ENCODE peak calls at places on chromosome 5, in four cellular contexts. S is COR-L47, D is WERI-Rb-1, K is B cell. V is an unnamed sample.

GRCh38 chr5:171945066-171945465 is 61.4 kb downstream of the FBXW11 start:
- DNase-seq in S (no peak), D (no peak), K (no peak), V (no peak)

GRCh38 chr5:143316844-143317631 is 86.4 kb downstream of the NR3C1 start:
- DNase-seq in S (no peak), D (no peak), K (no peak), V (no peak)

GRCh38 chr5:143114481-143114880 is 289.0 kb downstream of the NR3C1 start:
- DNase-seq in S (no peak), D (no peak), K (no peak), V (no peak)

GRCh38 chr5:151047814-151048425 is 27.5 kb downstream of the GPX3 start:
- DNase-seq in S (peak), D (peak), K (no peak), V (no peak)

GRCh38 chr5:55564716-55565115 is 30.0 kb upstream of the PLPP1 start:
- DNase-seq in S (peak), D (peak), K (no peak), V (no peak)

GRCh38 chr5:38124321-38124720 is 134.0 kb upstream of the EGFLAM start:
- DNase-seq in S (no peak), D (no peak), K (no peak), V (no peak)

GRCh38 chr5:135239461-135240282 is 159.4 kb downstream of the MACROH2A1 start:
- DNase-seq in S (no peak), D (peak), K (peak), V (no peak)

GRCh38 chr5:57566914-57567313 is 84.3 kb upstream of the ACTBL2 start:
- DNase-seq in S (no peak), D (no peak), K (no peak), V (no peak)

GRCh38 chr5:95725071-95725820 is 5.9 kb upstream of the RHOBTB3 start:
- DNase-seq in S (no peak), D (no peak), K (no peak), V (no peak)

GRCh38 chr5:160466889-160467554 is 45.4 kb downstream of the PTTG1 start:
- DNase-seq in S (no peak), D (no peak), K (no peak), V (no peak)

GRCh38 chr5:174159327-174160247 is 114.1 kb downstream of the NSG2 start:
- DNase-seq in S (no peak), D (no peak), K (peak), V (no peak)

GRCh38 chr5:108793207-108793606 is 45.5 kb downstream of the FER start:
- DNase-seq in S (no peak), D (no peak), K (no peak), V (no peak)

GRCh38 chr5:172479034-172479783 is 24.9 kb upstream of the SH3PXD2B start:
- DNase-seq in S (peak), D (peak), K (no peak), V (no peak)

GRCh38 chr5:14120176-14120575 is 23.0 kb upstream of the TRIO start:
- DNase-seq in S (no peak), D (no peak), K (no peak), V (no peak)

V was measured in NCI-H524 treated with DMSO at 0.1 percent for 48 hours.